ENCODE peak calls at places on chromosomes 2 and 18, in ten cellular contexts. E, A, M, J, D, F, U, N, K and I are unnamed samples.

GRCh38 chr18:49949991-49950395 is 136.7 kb upstream of the ACAA2 start:
- DNase-seq in A (no peak), J (no peak), K (no peak), U (no peak), E (no peak), D (no peak), M (no peak), N (no peak), F (no peak), I (no peak)

GRCh38 chr2:18690342-18690741 is 101.0 kb upstream of the NT5C1B start:
- DNase-seq in D (no peak), N (no peak), J (no peak), F (no peak), K (peak; percentile 86), E (no peak), M (no peak), A (no peak), U (no peak), I (no peak)

GRCh38 chr2:183164111-183165015 is 40.1 kb downstream of the NUP35 start:
- DNase-seq in D (no peak), E (peak; percentile 9), F (no peak), N (no peak), J (no peak), U (no peak), M (no peak), K (no peak), A (no peak), I (no peak)

GRCh38 chr2:100223502-100223901 is 81.1 kb upstream of the AFF3 start:
- DNase-seq in M (no peak), F (no peak), D (no peak), K (no peak), A (no peak), E (no peak), N (no peak), J (no peak), U (no peak), I (no peak)

GRCh38 chr2:227267406-227268115 is 57.5 kb upstream of the MFF start:
- DNase-seq in U (no peak), K (no peak), A (no peak), D (no peak), E (no peak), J (no peak), F (no peak), M (no peak), N (peak; percentile 40), I (no peak)

GRCh38 chr2:203453858-203454451 is 81.1 kb downstream of the RAPH1 start:
- DNase-seq in J (no peak), F (no peak), K (no peak), A (peak; percentile 35), N (peak; percentile 82), M (peak; percentile 46), D (no peak), U (no peak), E (peak; percentile 68), I (peak; percentile 16)

GRCh38 chr2:18074476-18074875 is 196.0 kb downstream of the KCNS3 start:
- DNase-seq in N (peak; percentile 44), E (no peak), K (no peak), M (no peak), F (no peak), J (no peak), U (no peak), D (no peak), A (no peak), I (no peak)

GRCh38 chr2:44569397-44569970 is 207.7 kb downstream of the CAMKMT start:
- DNase-seq in E (no peak), F (no peak), D (no peak), K (no peak), J (no peak), A (no peak), M (no peak), U (no peak), N (no peak), I (no peak)

GRCh38 chr2:237627463-237628321 is at the start of gene LRRFIP1:
- DNase-seq in M (peak; percentile 28), U (no peak), F (no peak), D (no peak), J (no peak), E (no peak), K (peak; percentile 77), N (peak; percentile 67), A (no peak), I (no peak)

GRCh38 chr2:43255249-43255960 is 29.0 kb upstream of the ZFP36L2 start:
- DNase-seq in A (no peak), F (no peak), J (no peak), M (no peak), N (no peak), D (no peak), E (no peak), U (no peak), K (no peak), I (no peak)

GRCh38 chr2:166651080-166651675 is 157.1 kb upstream of the SCN7A start:
- DNase-seq in M (no peak), E (no peak), J (no peak), K (no peak), U (no peak), N (peak; percentile 77), A (no peak), D (no peak), F (no peak), I (no peak)

GRCh38 chr2:237581751-237582746 is 8.5 kb downstream of the RAB17 start:
- DNase-seq in J (peak; percentile 27), N (peak; percentile 84), A (no peak), M (no peak), U (no peak), D (no peak), F (no peak), E (peak; percentile 68), K (peak; percentile 63), I (peak; percentile 27)

GRCh38 chr18:47627030-47627429 is 303.4 kb downstream of the SMAD2 start:
- DNase-seq in A (no peak), E (no peak), F (peak; percentile 77), J (no peak), K (no peak), M (no peak), U (peak; percentile 16), D (no peak), N (no peak), I (no peak)

GRCh38 chr2:172765664-172766063 is 30.0 kb downstream of the RAPGEF4 start:
- DNase-seq in D (no peak), U (no peak), E (no peak), M (no peak), F (no peak), N (no peak), J (no peak), K (no peak), A (no peak), I (no peak)

GRCh38 chr2:17300141-17300540 is 218.1 kb downstream of the RAD51AP2 start:
- DNase-seq in D (no peak), N (peak; percentile 64), A (no peak), K (no peak), M (no peak), F (no peak), J (no peak), E (no peak), U (peak; percentile 98), I (peak; percentile 39)

GRCh38 chr2:238974510-238975166 is 126.8 kb downstream of the TWIST2 start:
- DNase-seq in N (peak; percentile 94), M (no peak), K (peak; percentile 80), A (peak; percentile 35), E (peak; percentile 89), J (no peak), U (no peak), F (peak; percentile 92), D (no peak), I (peak; percentile 88)

GRCh38 chr18:23683671-23684070 is 5.6 kb upstream of the LAMA3 start:
- DNase-seq in M (no peak), D (no peak), K (no peak), E (peak; percentile 25), N (peak; percentile 55), U (no peak), A (no peak), F (no peak), J (no peak), I (no peak)

GRCh38 chr2:134855709-134856108 is 17.3 kb downstream of the ACMSD start:
- DNase-seq in M (no peak), K (no peak), E (no peak), N (no peak), D (no peak), F (no peak), A (no peak), U (no peak), J (no peak), I (no peak)
- TF ChIP-seq CTCF in M (no peak), K (peak; percentile 47), E (peak; percentile 10), N (no peak), D (no peak), F (no peak), A (no peak), U (no peak), J (no peak), I (no peak)

GRCh38 chr18:36412778-36413177 is 115.3 kb downstream of the FHOD3 start:
- DNase-seq in D (no peak), U (no peak), K (peak; percentile 77), A (no peak), E (peak; percentile 26), M (peak; percentile 37), N (peak; percentile 35), J (no peak), F (no peak), I (no peak)
- TF ChIP-seq CTCF in D (no peak), U (peak; percentile 48), K (peak; percentile 76), A (no peak), E (peak; percentile 80), M (no peak), N (peak; percentile 47), J (peak; percentile 50), F (peak; percentile 7), I (peak; percentile 44)

DNA sequence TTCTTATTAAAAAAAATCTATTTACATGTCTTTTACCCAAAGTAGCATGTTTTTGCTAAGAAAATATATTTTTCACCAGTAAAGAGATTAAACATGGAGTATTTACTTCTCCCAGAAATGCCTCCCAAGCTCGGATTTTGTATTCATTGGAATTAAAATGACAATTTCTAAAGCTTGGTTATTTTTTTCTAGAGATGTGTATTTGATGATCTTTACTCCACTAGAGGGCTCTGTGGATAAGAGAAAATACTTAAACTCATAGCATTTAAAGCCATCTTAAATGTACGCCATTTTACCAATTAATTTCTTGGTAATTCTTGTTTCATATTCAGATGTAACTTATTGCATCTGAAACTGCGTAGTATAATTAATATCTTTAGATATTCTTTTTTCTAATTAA is 461.4 kb downstream of the GALR1 start:
- DNase-seq in J (no peak), U (no peak), F (no peak), D (no peak), A (no peak), E (no peak), M (no peak), N (no peak), K (no peak), I (no peak)
- TF ChIP-seq CTCF in J (peak; percentile 45), U (no peak), F (no peak), D (no peak), A (no peak), E (peak; percentile 59), M (no peak), N (no peak), K (peak; percentile 74), I (no peak)

DNA sequence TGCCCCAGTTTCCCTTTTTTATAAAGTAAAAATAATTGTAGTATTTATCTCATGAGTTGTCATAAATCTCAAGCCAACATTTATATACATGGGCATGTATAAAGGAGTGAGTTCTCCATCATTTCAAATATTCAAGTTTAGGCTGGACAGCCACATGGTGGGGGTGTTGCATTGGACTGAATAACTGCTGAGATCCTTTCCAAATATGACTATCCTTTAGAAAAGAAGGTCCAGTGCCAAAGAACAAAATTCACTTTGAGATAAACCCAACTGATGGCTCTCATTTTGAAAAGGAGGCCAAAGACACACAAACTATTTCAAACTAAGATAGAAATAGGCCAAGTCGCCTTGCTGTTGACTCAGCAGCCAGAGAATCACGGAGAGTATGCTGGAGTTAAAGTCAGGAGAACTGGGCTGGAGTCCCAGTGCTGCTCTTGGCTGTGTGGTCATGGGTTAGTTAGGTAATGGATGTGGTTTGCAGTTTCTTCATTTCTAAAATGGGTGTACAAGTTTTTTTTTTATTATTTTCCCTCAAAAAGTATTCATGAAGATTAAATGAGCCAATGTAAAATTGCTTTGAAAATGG is 204.4 kb upstream of the LRATD1 start:
- DNase-seq in D (no peak), N (peak; percentile 45), M (no peak), F (no peak), U (no peak), A (peak; percentile 38), E (peak; percentile 82), K (no peak), J (no peak), I (peak; percentile 15)
- TF ChIP-seq CTCF in D (no peak), N (peak; percentile 31), M (no peak), F (peak; percentile 41), U (peak; percentile 17), A (no peak), E (peak; percentile 63), K (no peak), J (peak; percentile 51), I (peak; percentile 14)